ENCODE peak calls at places on chromosomes 4 and X, in ten cellular contexts. Q is astrocyte, D is endodermal cell, H is colonic mucosa, X is keratinocyte, N is adipocyte, A is H1, Y is PC-3, Z is fibroblast of lung, P is HCT116. F is an unnamed sample.

GRCh38 chr4:87985097-87985886 is 9.8 kb downstream of the SPP1 start:
- DNase-seq in Q (peak), D (peak), H (peak), X (no peak), N (peak), A (peak), Y (peak), Z (peak), P (peak), F (peak)

GRCh38 chrX:63922221-63922620 is 137.2 kb upstream of the ARHGEF9 start:
- DNase-seq in Q (no peak), D (no peak), H (no peak), X (no peak), N (peak), A (no peak), Y (peak), Z (peak), P (no peak), F (no peak)

GRCh38 chrX:26783512-26784225 is 567.7 kb downstream of the MAGEB5 start:
- DNase-seq in Q (no peak), D (peak), H (peak), X (no peak), N (peak), A (peak), Y (peak), Z (peak), P (peak), F (peak)

GRCh38 chr4:45580306-45580705 is 543.5 kb downstream of the GABRG1 start:
- DNase-seq in Q (no peak), D (no peak), H (no peak), X (no peak), N (no peak), A (no peak), Y (peak), Z (no peak), P (no peak), F (no peak)

GRCh38 chr4:108709234-108709633 is 53.6 kb downstream of the ETNPPL start:
- DNase-seq in Q (no peak), D (no peak), H (no peak), X (no peak), N (no peak), A (no peak), Y (no peak), Z (no peak), P (no peak), F (no peak)

GRCh38 chr4:139643042-139643895 is 22.4 kb upstream of the MGST2 start:
- DNase-seq in Q (no peak), D (peak), H (no peak), X (no peak), N (no peak), A (no peak), Y (no peak), Z (no peak), P (no peak), F (no peak)

GRCh38 chr4:133320576-133321170 is 171.6 kb downstream of the PCDH10 start:
- DNase-seq in Q (peak), D (peak), H (no peak), X (no peak), N (peak), A (no peak), Y (peak), Z (peak), P (peak), F (peak)

GRCh38 chr4:62487016-62487415 is 1286.9 kb downstream of the ADGRL3 start:
- DNase-seq in Q (no peak), D (no peak), H (no peak), X (no peak), N (no peak), A (no peak), Y (peak), Z (no peak), P (no peak), F (no peak)

GRCh38 chr4:143185253-143186107 is 763 bp downstream of the USP38 start:
- DNase-seq in Q (no peak), D (peak), H (peak), X (no peak), N (peak), A (peak), Y (peak), Z (peak), P (no peak), F (peak)

GRCh38 chrX:72685810-72686465 is 28.2 kb downstream of the PHKA1 start:
- DNase-seq in Q (peak), D (no peak), H (peak), X (peak), N (peak), A (no peak), Y (peak), Z (peak), P (peak), F (no peak)

GRCh38 chrX:27336466-27337091 is 126.6 kb downstream of the PPP4R3C start:
- DNase-seq in Q (no peak), D (peak), H (peak), X (no peak), N (peak), A (peak), Y (peak), Z (no peak), P (peak), F (peak)

GRCh38 chr4:100838286-100838685 is 320.5 kb upstream of the EMCN start:
- DNase-seq in Q (no peak), D (no peak), H (no peak), X (no peak), N (no peak), A (no peak), Y (no peak), Z (no peak), P (no peak), F (no peak)

GRCh38 chrX:120463241-120463640 is 5.9 kb downstream of the LAMP2 start:
- DNase-seq in Q (no peak), D (no peak), H (no peak), X (no peak), N (peak), A (no peak), Y (peak), Z (peak), P (no peak), F (no peak)

GRCh38 chr4:504076-504475 is 5.1 kb downstream of the PIGG start:
- DNase-seq in Q (peak), D (no peak), H (no peak), X (no peak), N (no peak), A (no peak), Y (no peak), Z (peak), P (no peak), F (no peak)

GRCh38 chrX:154486052-154486395 is 391 bp downstream of the UBL4A start:
- DNase-seq in Q (no peak), D (peak), H (peak), X (no peak), N (peak), A (peak), Y (no peak), Z (no peak), P (no peak), F (no peak)

GRCh38 chr4:1993169-1993516 is 15.6 kb downstream of the NELFA start:
- DNase-seq in Q (no peak), D (no peak), H (no peak), X (no peak), N (no peak), A (no peak), Y (no peak), Z (no peak), P (no peak), F (no peak)

GRCh38 chrX:44748014-44748413 is 95.8 kb upstream of the DUSP21 start:
- DNase-seq in Q (peak), D (no peak), H (no peak), X (no peak), N (peak), A (no peak), Y (peak), Z (peak), P (no peak), F (no peak)

GRCh38 chr4:129362685-129363274 is 266.8 kb downstream of the C4orf33 start:
- DNase-seq in Q (peak), D (peak), H (peak), X (no peak), N (peak), A (peak), Y (peak), Z (peak), P (peak), F (peak)

GRCh38 chr4:47713156-47713834 is 124.6 kb downstream of the CORIN start:
- DNase-seq in Q (no peak), D (no peak), H (no peak), X (no peak), N (no peak), A (no peak), Y (no peak), Z (no peak), P (no peak), F (no peak)

GRCh38 chr4:121308328-121308663 is 72.5 kb downstream of the QRFPR start:
- DNase-seq in Q (no peak), D (no peak), H (no peak), X (no peak), N (no peak), A (no peak), Y (no peak), Z (peak), P (no peak), F (no peak)

GRCh38 chr4:147737623-147738022 is 5.7 kb downstream of the ARHGAP10 start:
- DNase-seq in Q (no peak), D (peak), H (no peak), X (no peak), N (no peak), A (no peak), Y (no peak), Z (no peak), P (no peak), F (peak)

GRCh38 chr4:189202869-189203271 is 737.8 kb upstream of the FRG1 start:
- DNase-seq in Q (peak), D (no peak), H (no peak), X (no peak), N (peak), A (no peak), Y (peak), Z (peak), P (no peak), F (no peak)

GRCh38 chrX:148133099-148133725 is 152.1 kb downstream of the FMR1NB start:
- DNase-seq in Q (no peak), D (no peak), H (no peak), X (no peak), N (no peak), A (no peak), Y (no peak), Z (no peak), P (no peak), F (no peak)

GRCh38 chr4:174592256-174592984 is 70.1 kb upstream of the HPGD start:
- DNase-seq in Q (no peak), D (no peak), H (no peak), X (no peak), N (no peak), A (no peak), Y (no peak), Z (no peak), P (no peak), F (no peak)

GRCh38 chrX:149512225-149512885 is 7.2 kb upstream of the IDS start:
- DNase-seq in Q (no peak), D (peak), H (peak), X (no peak), N (peak), A (peak), Y (peak), Z (peak), P (no peak), F (peak)

GRCh38 chr4:20612313-20612712 is 87.9 kb upstream of the PACRGL start:
- DNase-seq in Q (peak), D (no peak), H (no peak), X (no peak), N (no peak), A (no peak), Y (peak), Z (peak), P (no peak), F (no peak)

GRCh38 chr4:95142877-95143412 is 385.2 kb downstream of the BMPR1B start:
- DNase-seq in Q (no peak), D (no peak), H (no peak), X (no peak), N (no peak), A (no peak), Y (no peak), Z (no peak), P (no peak), F (peak)

GRCh38 chr4:122854444-122854843 is 27.8 kb downstream of the FGF2 start:
- DNase-seq in Q (no peak), D (no peak), H (no peak), X (no peak), N (no peak), A (no peak), Y (no peak), Z (peak), P (no peak), F (no peak)

GRCh38 chrX:71301195-71301924 is at the start of gene ITGB1BP2:
- DNase-seq in Q (peak), D (no peak), H (no peak), X (no peak), N (peak), A (no peak), Y (no peak), Z (peak), P (no peak), F (no peak)

GRCh38 chr4:146957252-146957651 is 11.6 kb upstream of the TTC29 start:
- DNase-seq in Q (peak), D (no peak), H (no peak), X (peak), N (peak), A (no peak), Y (peak), Z (peak), P (no peak), F (no peak)

GRCh38 chr4:122458625-122459024 is 2.1 kb upstream of the IL2 start:
- DNase-seq in Q (peak), D (peak), H (no peak), X (no peak), N (no peak), A (no peak), Y (peak), Z (peak), P (no peak), F (no peak)

GRCh38 chr4:48604527-48604926 is 114.5 kb downstream of the ZAR1 start:
- DNase-seq in Q (no peak), D (no peak), H (peak), X (no peak), N (no peak), A (no peak), Y (no peak), Z (no peak), P (no peak), F (no peak)

GRCh38 chr4:83364312-83364711 is 29.7 kb upstream of the HPSE start:
- DNase-seq in Q (no peak), D (no peak), H (no peak), X (no peak), N (no peak), A (no peak), Y (no peak), Z (peak), P (no peak), F (no peak)

GRCh38 chr4:183798249-183798920 is 106.7 kb upstream of the STOX2 start:
- DNase-seq in Q (no peak), D (peak), H (peak), X (no peak), N (no peak), A (peak), Y (no peak), Z (no peak), P (no peak), F (peak)

GRCh38 chr4:17665346-17665745 is 50.9 kb downstream of the MED28 start:
- DNase-seq in Q (no peak), D (no peak), H (no peak), X (no peak), N (no peak), A (no peak), Y (no peak), Z (no peak), P (no peak), F (no peak)

GRCh38 chr4:33658971-33659370 is 2585.3 kb downstream of the ARAP2 start:
- DNase-seq in Q (peak), D (no peak), H (no peak), X (no peak), N (peak), A (no peak), Y (no peak), Z (peak), P (no peak), F (no peak)

GRCh38 chr4:132642196-132642817 is 506.8 kb upstream of the PCDH10 start:
- DNase-seq in Q (peak), D (peak), H (no peak), X (no peak), N (peak), A (peak), Y (peak), Z (peak), P (peak), F (peak)

GRCh38 chr4:95317124-95317820 is 231.5 kb downstream of the UNC5C start:
- DNase-seq in Q (no peak), D (no peak), H (no peak), X (no peak), N (no peak), A (no peak), Y (no peak), Z (no peak), P (no peak), F (peak)

DNA sequence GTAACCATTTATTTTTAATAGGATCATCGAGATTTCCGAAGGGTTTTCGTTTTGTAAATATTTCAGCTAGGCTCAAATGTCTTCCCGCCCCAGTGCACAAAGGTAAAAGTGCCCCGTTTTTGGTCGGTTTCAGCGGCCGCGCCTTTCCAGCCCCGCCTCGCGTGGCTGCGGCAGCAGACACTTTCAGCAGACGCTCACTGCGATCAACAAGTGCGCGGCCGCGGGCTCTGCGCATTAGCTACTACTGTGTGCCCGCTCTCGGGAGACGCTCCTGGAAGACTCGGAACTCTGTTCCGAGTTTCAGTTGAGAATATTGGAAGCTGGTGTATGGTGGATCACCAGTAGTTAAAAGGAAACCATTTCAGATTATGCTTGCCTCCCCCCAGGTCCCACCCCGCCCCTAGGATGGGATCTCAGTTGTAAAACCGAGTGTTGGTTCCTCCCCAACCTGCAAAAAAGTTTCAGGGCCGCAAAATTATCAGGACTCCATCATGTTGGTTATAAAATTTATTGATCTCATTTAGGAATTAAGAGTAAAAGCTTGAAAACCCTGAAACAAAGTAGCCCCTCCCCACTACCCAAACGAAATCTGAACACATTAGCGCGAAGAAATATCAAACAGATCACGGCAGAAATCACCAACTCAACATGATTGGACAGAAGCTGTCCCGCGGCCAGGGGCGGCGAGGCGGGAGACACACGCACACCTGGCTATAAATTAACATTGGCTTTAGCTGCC is 2.2 kb downstream of the SOX3 start:
- DNase-seq in Q (no peak), D (peak), H (no peak), X (no peak), N (peak), A (no peak), Y (no peak), Z (no peak), P (no peak), F (peak)
- H3K9ac ChIP-seq in Q (no peak), D (no peak), H (no peak), X (no peak), N (no peak), A (no peak), Y (no peak), Z (no peak), P (no peak), F (no peak)

GRCh38 chrX:100645106-100645505 is 1.1 kb downstream of the SRPX2 start:
- DNase-seq in Q (peak), D (no peak), H (no peak), X (no peak), N (peak), A (no peak), Y (peak), Z (peak), P (no peak), F (no peak)
- H3K4me3 ChIP-seq in Q (peak), D (no peak), H (no peak), X (no peak), N (peak), A (no peak), Y (peak), Z (peak), P (peak), F (no peak)

DNA sequence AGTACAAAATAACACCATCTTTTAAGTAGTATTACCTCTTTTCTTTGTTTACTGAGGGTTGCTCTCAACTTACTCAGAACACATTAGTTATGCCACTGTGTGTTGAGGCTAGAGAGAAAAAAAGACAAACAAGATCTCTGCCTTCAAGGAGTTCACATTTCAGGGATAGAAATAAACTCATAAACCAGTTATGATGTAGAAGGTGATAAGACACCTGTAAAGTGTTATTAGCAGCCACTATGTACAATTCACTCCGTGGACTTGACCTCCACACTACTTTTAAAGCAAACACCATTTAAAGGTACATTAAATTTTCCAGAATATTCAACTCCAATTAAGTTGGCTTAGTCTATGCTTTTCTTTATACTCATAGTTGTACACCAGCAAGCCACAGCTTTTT is 278.0 kb downstream of the PDGFC start:
- DNase-seq in Q (no peak), D (no peak), H (no peak), X (no peak), N (no peak), A (no peak), Y (no peak), Z (no peak), P (no peak), F (no peak)
- H3K9ac ChIP-seq in Q (no peak), D (no peak), H (no peak), X (no peak), N (no peak), A (no peak), Y (no peak), Z (no peak), P (no peak), F (no peak)

GRCh38 chrX:10620121-10620699 is at the start of gene MID1:
- DNase-seq in Q (peak), D (peak), H (peak), X (no peak), N (peak), A (peak), Y (peak), Z (peak), P (peak), F (peak)

GRCh38 chrX:10617186-10617963 is 3.0 kb downstream of the MID1 start:
- DNase-seq in Q (no peak), D (no peak), H (no peak), X (no peak), N (no peak), A (no peak), Y (peak), Z (peak), P (no peak), F (peak)

GRCh38 chrX:10619311-10620015 is 922 bp downstream of the MID1 start:
- DNase-seq in Q (no peak), D (no peak), H (peak), X (no peak), N (peak), A (no peak), Y (peak), Z (peak), P (no peak), F (no peak)

GRCh38 chrX:10617964-10618342 is 2.4 kb downstream of the MID1 start:
- DNase-seq in Q (peak), D (no peak), H (peak), X (no peak), N (peak), A (no peak), Y (peak), Z (peak), P (no peak), F (no peak)

GRCh38 chrX:10618911-10619310 is 1.5 kb downstream of the MID1 start:
- DNase-seq in Q (no peak), D (no peak), H (no peak), X (no peak), N (peak), A (no peak), Y (peak), Z (peak), P (no peak), F (peak)
- H3K4me3 ChIP-seq in Q (peak), D (peak), H (peak), X (peak), N (peak), A (peak), Y (peak), Z (peak), P (peak), F (peak)

DNA sequence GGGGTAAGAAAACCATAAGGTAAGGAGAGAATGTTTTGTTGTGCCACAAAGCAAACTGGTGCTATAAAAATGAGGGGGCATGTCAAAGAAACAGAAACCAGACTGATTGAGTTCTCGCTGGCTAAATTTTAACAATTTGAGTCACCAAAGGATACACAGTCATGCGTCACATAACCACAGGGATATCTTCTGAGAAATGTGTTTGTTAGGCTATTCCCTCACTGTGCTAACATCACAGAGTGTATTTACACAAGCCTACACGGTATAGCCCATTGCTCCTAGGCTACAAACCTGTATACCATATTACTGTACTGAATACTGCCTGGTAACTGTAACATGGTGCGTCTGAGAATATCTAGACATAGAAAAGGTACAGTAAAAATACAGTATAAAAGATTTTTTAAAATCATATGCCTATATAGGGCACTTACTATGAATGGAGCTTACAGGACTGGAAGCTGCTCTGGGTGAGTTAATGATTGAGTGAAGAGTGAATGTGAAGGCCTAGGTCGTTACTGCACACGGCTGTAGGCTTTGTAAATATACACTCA is 50.1 kb downstream of the FBXW7 start:
- DNase-seq in Q (peak), D (no peak), H (peak), X (no peak), N (peak), A (no peak), Y (peak), Z (peak), P (no peak), F (no peak)
- H3K9ac ChIP-seq in Q (peak), D (no peak), H (no peak), X (no peak), N (no peak), A (no peak), Y (peak), Z (no peak), P (no peak), F (no peak)

GRCh38 chrX:54181196-54181953 is 1.7 kb downstream of the FAM120C start:
- DNase-seq in Q (peak), D (no peak), H (no peak), X (no peak), N (peak), A (no peak), Y (peak), Z (peak), P (no peak), F (no peak)
- H3K4me3 ChIP-seq in Q (peak), D (peak), H (no peak), X (peak), N (peak), A (peak), Y (peak), Z (peak), P (peak), F (peak)